ENCODE peak calls at places on chromosome 10, in eight cellular contexts. U is spleen, C is uterus, E is A549, K is GM12891, B is body of pancreas, X is adrenal gland, V is lower leg skin. Q is an unnamed sample.

GRCh38 chr10:16751244-16751643 is 66.0 kb downstream of the RSU1 start:
- DNase-seq in U (no peak), C (no peak), E (peak; percentile 6), K (no peak), B (no peak), X (no peak), V (no peak), Q (no peak)

GRCh38 chr10:102401322-102401614 is 5.8 kb downstream of the NFKB2 start:
- DNase-seq in U (no peak), C (no peak), E (no peak), K (no peak), B (no peak), X (no peak), V (no peak), Q (no peak)

GRCh38 chr10:69772933-69773704 is 28.6 kb upstream of the COL13A1 start:
- DNase-seq in U (no peak), C (no peak), E (no peak), K (no peak), B (no peak), X (no peak), V (no peak), Q (no peak)

GRCh38 chr10:130382031-130382430 is 245.8 kb downstream of the GLRX3 start:
- DNase-seq in U (no peak), C (no peak), E (no peak), K (no peak), B (no peak), X (no peak), V (peak; percentile 74), Q (no peak)

GRCh38 chr10:63013755-63014154 is 119.4 kb upstream of the NRBF2 start:
- DNase-seq in U (no peak), C (no peak), E (no peak), K (no peak), B (no peak), X (no peak), V (no peak), Q (no peak)

GRCh38 chr10:99621454-99622246 is 1.4 kb upstream of the SLC25A28 start:
- DNase-seq in U (peak; percentile 82), C (no peak), E (no peak), K (no peak), B (no peak), X (peak; percentile 43), V (no peak), Q (no peak)

GRCh38 chr10:42951486-42952251 is 125.2 kb upstream of the RET start:
- DNase-seq in U (peak; percentile 68), C (no peak), E (no peak), K (no peak), B (peak; percentile 75), X (peak; percentile 14), V (peak; percentile 84), Q (no peak)

GRCh38 chr10:129963076-129963830 is 821 bp downstream of the EBF3 start:
- DNase-seq in U (peak; percentile 71), C (peak; percentile 22), E (no peak), K (no peak), B (no peak), X (no peak), V (peak; percentile 84), Q (no peak)

GRCh38 chr10:75401569-75402485 is at the start of gene ZNF503:
- DNase-seq in U (peak; percentile 94), C (peak; percentile 98), E (peak; percentile 97), K (peak; percentile 44), B (peak; percentile 98), X (peak; percentile 98), V (peak; percentile 99), Q (peak; percentile 100)
- TF ChIP-seq POLR2A in U (peak; percentile 34), C (peak; percentile 98), E (peak; percentile 94), K (no peak), B (peak; percentile 98), X (peak; percentile 96), V (peak; percentile 56), Q (peak; percentile 90)

DNA sequence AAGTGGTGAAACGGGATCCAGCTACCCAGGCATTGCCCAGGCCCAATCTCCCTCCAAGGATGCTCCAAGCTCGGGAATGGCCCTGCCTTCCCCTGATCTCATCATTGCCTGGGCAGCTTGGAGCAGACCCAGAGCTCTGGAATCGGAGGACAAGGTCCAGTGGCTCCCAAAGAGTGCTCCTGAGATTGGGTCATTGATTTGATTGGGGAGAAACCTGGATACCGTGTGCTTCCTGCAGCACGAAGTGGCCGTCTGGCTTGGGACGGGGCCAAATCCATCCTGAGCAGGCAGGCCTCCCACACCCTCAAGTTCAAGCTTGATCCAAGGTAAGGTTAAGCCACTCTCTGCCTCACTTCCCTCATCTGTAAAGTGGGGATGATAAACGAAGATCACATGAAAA is 69.9 kb downstream of the OAT start:
- DNase-seq in U (peak; percentile 71), C (no peak), E (no peak), K (no peak), B (no peak), X (no peak), V (peak; percentile 65), Q (no peak)
- TF ChIP-seq POLR2A in U (no peak), C (no peak), E (no peak), K (no peak), B (no peak), X (no peak), V (no peak), Q (no peak)

DNA sequence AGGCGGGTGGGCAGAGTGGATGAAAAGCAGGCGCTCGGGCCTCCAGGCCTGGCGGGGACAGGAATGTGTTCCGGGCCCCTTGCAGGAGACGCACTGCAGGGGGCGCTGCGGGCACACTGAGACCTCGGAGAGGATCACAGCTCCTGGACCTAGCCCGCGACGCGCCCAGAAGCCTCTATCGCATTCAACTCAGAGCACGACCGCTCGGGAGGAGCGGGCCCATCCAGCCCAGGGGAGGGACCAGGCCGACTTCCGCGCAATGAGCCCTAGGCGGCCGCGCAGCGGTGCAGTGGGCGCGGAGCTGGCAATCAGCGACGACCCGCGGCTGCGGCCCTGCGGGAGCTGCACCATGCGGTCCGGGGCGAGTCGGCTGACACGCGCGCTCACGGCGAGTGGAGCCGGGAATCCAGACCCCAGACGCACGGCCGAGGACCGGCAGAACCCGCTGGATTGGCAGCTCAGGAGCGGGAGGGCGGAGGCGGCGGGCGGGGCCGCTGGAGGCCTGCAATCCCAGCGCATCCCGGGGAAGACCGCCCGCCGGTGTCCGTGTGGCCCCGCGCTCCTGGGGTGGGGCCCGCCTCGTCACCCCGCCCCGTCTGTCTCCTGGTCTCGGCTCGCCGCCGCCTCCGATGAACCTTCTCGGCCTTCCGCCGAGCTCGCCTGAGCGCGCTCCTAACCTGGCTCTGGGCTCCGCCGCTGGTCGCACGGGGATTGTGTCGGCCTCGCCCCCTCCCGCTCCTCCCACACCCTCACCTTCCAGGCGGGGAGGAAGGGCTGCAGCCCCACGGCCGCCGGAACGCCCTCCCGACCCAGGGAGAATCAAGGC is 33.5 kb upstream of the GRID1 start:
- DNase-seq in U (peak; percentile 98), C (peak; percentile 93), E (peak; percentile 97), K (peak; percentile 89), B (peak; percentile 98), X (peak; percentile 98), V (peak; percentile 98), Q (peak; percentile 98)
- TF ChIP-seq POLR2A in U (no peak), C (peak; percentile 36), E (peak; percentile 60), K (peak; percentile 21), B (peak; percentile 81), X (peak; percentile 44), V (no peak), Q (peak; percentile 53)

GRCh38 chr10:11936389-11937152 is 106.0 kb downstream of the UPF2 start:
- DNase-seq in U (no peak), C (no peak), E (no peak), K (no peak), B (no peak), X (no peak), V (no peak), Q (no peak)
- TF ChIP-seq POLR2A in U (no peak), C (no peak), E (no peak), K (no peak), B (no peak), X (no peak), V (no peak), Q (no peak)

GRCh38 chr10:110858297-110858934 is 13.3 kb upstream of the PDCD4 start:
- DNase-seq in U (no peak), C (no peak), E (no peak), K (no peak), B (no peak), X (no peak), V (no peak), Q (no peak)
- TF ChIP-seq POLR2A in U (no peak), C (no peak), E (no peak), K (no peak), B (no peak), X (no peak), V (no peak), Q (no peak)

DNA sequence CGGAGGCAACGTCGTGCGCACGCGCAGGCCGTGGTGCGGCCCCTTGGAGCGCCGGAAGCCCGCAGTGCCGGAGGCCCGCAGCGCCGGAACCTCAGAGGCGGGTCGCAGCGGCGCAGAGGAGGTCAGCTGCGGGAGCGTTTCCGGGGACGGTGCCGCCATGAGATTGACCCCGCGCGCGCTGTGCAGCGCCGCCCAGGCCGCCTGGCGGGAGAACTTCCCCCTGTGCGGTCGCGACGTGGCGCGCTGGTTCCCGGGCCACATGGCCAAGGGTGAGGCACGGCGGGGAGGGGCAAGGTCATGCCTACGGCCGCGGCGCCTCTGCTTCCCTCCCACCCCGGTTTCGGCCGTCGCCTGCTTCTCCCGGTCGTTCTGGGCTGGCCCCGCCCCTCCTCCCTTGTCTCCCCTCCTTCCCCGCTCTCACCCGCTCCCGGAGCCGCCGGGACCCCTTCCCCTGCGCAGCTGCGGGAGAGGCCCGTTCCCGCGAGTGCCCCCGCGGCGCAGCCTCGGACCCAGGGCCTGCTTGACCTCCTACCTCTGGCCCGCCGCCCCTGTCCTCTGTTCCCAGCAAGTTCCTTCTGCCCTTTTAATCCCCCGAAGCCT is at the start of gene MTG1:
- DNase-seq in U (peak; percentile 97), C (peak; percentile 96), E (peak; percentile 93), K (peak; percentile 90), B (peak; percentile 96), X (peak; percentile 94), V (peak; percentile 98), Q (no peak)
- TF ChIP-seq POLR2A in U (peak; percentile 32), C (peak; percentile 38), E (peak; percentile 89), K (peak; percentile 88), B (peak; percentile 80), X (peak; percentile 59), V (no peak), Q (peak; percentile 51)

GRCh38 chr10:95445223-95445836 is 115.8 kb downstream of the SORBS1 start:
- DNase-seq in U (no peak), C (peak; percentile 80), E (peak; percentile 42), K (no peak), B (peak; percentile 82), X (peak; percentile 88), V (peak; percentile 89), Q (peak; percentile 78)

GRCh38 chr10:95444792-95445191 is 116.4 kb downstream of the SORBS1 start:
- DNase-seq in U (no peak), C (no peak), E (no peak), K (no peak), B (no peak), X (no peak), V (no peak), Q (no peak)

GRCh38 chr10:95441547-95441923 is 119.6 kb downstream of the SORBS1 start:
- DNase-seq in U (no peak), C (no peak), E (no peak), K (no peak), B (no peak), X (no peak), V (no peak), Q (no peak)

GRCh38 chr10:95442341-95442740 is 118.8 kb downstream of the SORBS1 start:
- DNase-seq in U (no peak), C (no peak), E (no peak), K (no peak), B (no peak), X (no peak), V (no peak), Q (no peak)

GRCh38 chr10:95443636-95444035 is 117.5 kb downstream of the SORBS1 start:
- DNase-seq in U (no peak), C (no peak), E (no peak), K (no peak), B (no peak), X (no peak), V (no peak), Q (no peak)
- TF ChIP-seq POLR2A in U (no peak), C (no peak), E (no peak), K (no peak), B (no peak), X (no peak), V (no peak), Q (no peak)

Q was measured in H54.